ENCODE peak calls at places on chromosomes 7 and 10, in four cellular contexts. One of them, this sample, is unnamed. For H3K4me1 and H3K27me3, the result is how much of the 10 kb centered on the place peaks cover.

GRCh38 chr7:44188480-44189225 is 586 bp downstream of the GCK start:
- DNase-seq in transverse colon: no peak
- DNase-seq in hepatocyte: no peak
- DNase-seq in CD8-positive, alpha-beta memory T cell: no peak
- DNase-seq in this sample: no peak

GRCh38 chr7:50112250-50112649 is 19.2 kb upstream of the ZPBP start:
- DNase-seq in transverse colon: no peak
- DNase-seq in hepatocyte: no peak
- DNase-seq in CD8-positive, alpha-beta memory T cell: no peak
- DNase-seq in this sample: no peak

GRCh38 chr7:37832194-37832593 is 16.2 kb upstream of the NME8 start:
- DNase-seq in transverse colon: peak
- DNase-seq in hepatocyte: peak
- DNase-seq in CD8-positive, alpha-beta memory T cell: no peak
- DNase-seq in this sample: peak

GRCh38 chr10:30782543-30783461 is 153.2 kb upstream of the LYZL2 start:
- DNase-seq in transverse colon: no peak
- DNase-seq in hepatocyte: no peak
- DNase-seq in CD8-positive, alpha-beta memory T cell: no peak
- DNase-seq in this sample: peak

GRCh38 chr7:43572516-43573049 is 10.3 kb upstream of the STK17A start:
- DNase-seq in transverse colon: peak
- DNase-seq in hepatocyte: peak
- DNase-seq in CD8-positive, alpha-beta memory T cell: no peak
- DNase-seq in this sample: peak

GRCh38 chr10:12434277-12434676 is 84.9 kb downstream of the CAMK1D start:
- DNase-seq in transverse colon: no peak
- DNase-seq in hepatocyte: no peak
- DNase-seq in CD8-positive, alpha-beta memory T cell: no peak
- DNase-seq in this sample: no peak

GRCh38 chr7:80942261-80943041 is 23.6 kb upstream of the SEMA3C start:
- DNase-seq in transverse colon: peak
- DNase-seq in hepatocyte: peak
- DNase-seq in CD8-positive, alpha-beta memory T cell: no peak
- DNase-seq in this sample: peak

GRCh38 chr7:55056577-55057480 is 38.0 kb downstream of the EGFR start:
- DNase-seq in transverse colon: no peak
- DNase-seq in hepatocyte: no peak
- DNase-seq in CD8-positive, alpha-beta memory T cell: no peak
- DNase-seq in this sample: no peak

GRCh38 chr10:76408646-76409045 is 977.2 kb downstream of the LRMDA start:
- DNase-seq in transverse colon: no peak
- DNase-seq in hepatocyte: no peak
- DNase-seq in CD8-positive, alpha-beta memory T cell: no peak
- DNase-seq in this sample: no peak

GRCh38 chr10:100100651-100101525 is 19.2 kb upstream of the CPN1 start:
- DNase-seq in transverse colon: no peak
- DNase-seq in hepatocyte: peak
- DNase-seq in CD8-positive, alpha-beta memory T cell: no peak
- DNase-seq in this sample: peak

GRCh38 chr10:133489816-133490588 is 36.3 kb downstream of the SCART1 start:
- DNase-seq in transverse colon: no peak
- DNase-seq in hepatocyte: no peak
- DNase-seq in CD8-positive, alpha-beta memory T cell: no peak
- DNase-seq in this sample: no peak

GRCh38 chr10:131098416-131098952 is 213.0 kb downstream of the TCERG1L start:
- DNase-seq in transverse colon: no peak
- DNase-seq in hepatocyte: no peak
- DNase-seq in CD8-positive, alpha-beta memory T cell: no peak
- DNase-seq in this sample: no peak

GRCh38 chr7:98360221-98361124 is 40.4 kb downstream of the BAIAP2L1 start:
- DNase-seq in transverse colon: peak
- DNase-seq in hepatocyte: peak
- DNase-seq in CD8-positive, alpha-beta memory T cell: no peak
- DNase-seq in this sample: no peak

GRCh38 chr10:70656489-70656888 is 15.8 kb upstream of the ADAMTS14 start:
- DNase-seq in transverse colon: no peak
- DNase-seq in hepatocyte: peak
- DNase-seq in CD8-positive, alpha-beta memory T cell: no peak
- DNase-seq in this sample: peak

GRCh38 chr7:71633571-71634008 is 501.6 kb downstream of the GALNT17 start:
- DNase-seq in transverse colon: no peak
- DNase-seq in hepatocyte: peak
- DNase-seq in CD8-positive, alpha-beta memory T cell: no peak
- DNase-seq in this sample: peak

GRCh38 chr7:105838273-105839141 is 37.9 kb downstream of the ATXN7L1 start:
- DNase-seq in transverse colon: peak
- DNase-seq in hepatocyte: no peak
- DNase-seq in CD8-positive, alpha-beta memory T cell: no peak
- DNase-seq in this sample: peak

GRCh38 chr7:152711444-152711944 is 35.6 kb upstream of the XRCC2 start:
- DNase-seq in transverse colon: no peak
- DNase-seq in hepatocyte: no peak
- DNase-seq in CD8-positive, alpha-beta memory T cell: no peak
- DNase-seq in this sample: no peak

GRCh38 chr10:60942604-60943269 is 1.2 kb downstream of the RHOBTB1 start:
- DNase-seq in transverse colon: peak
- DNase-seq in hepatocyte: peak
- DNase-seq in CD8-positive, alpha-beta memory T cell: no peak
- DNase-seq in this sample: peak

GRCh38 chr10:78861456-78862327 is 207.1 kb upstream of the ZMIZ1 start:
- DNase-seq in transverse colon: no peak
- DNase-seq in hepatocyte: peak
- DNase-seq in CD8-positive, alpha-beta memory T cell: no peak
- DNase-seq in this sample: no peak

GRCh38 chr10:11424456-11425287 is 186.8 kb downstream of the USP6NL start:
- DNase-seq in transverse colon: peak
- DNase-seq in hepatocyte: peak
- DNase-seq in CD8-positive, alpha-beta memory T cell: no peak
- DNase-seq in this sample: peak

GRCh38 chr7:21911341-21911875 is 34.3 kb downstream of the CDCA7L start:
- DNase-seq in transverse colon: no peak
- DNase-seq in hepatocyte: no peak
- DNase-seq in CD8-positive, alpha-beta memory T cell: no peak
- DNase-seq in this sample: no peak

GRCh38 chr7:157786375-157787274 is 449.8 kb downstream of the DNAJB6 start:
- DNase-seq in transverse colon: no peak
- DNase-seq in hepatocyte: no peak
- DNase-seq in CD8-positive, alpha-beta memory T cell: no peak
- DNase-seq in this sample: no peak

GRCh38 chr7:115548756-115549155 is 481.8 kb downstream of the TFEC start:
- DNase-seq in transverse colon: no peak
- DNase-seq in hepatocyte: no peak
- DNase-seq in CD8-positive, alpha-beta memory T cell: no peak
- DNase-seq in this sample: no peak

GRCh38 chr7:5594616-5595544 is 171.2 kb upstream of the TNRC18 start:
- DNase-seq in transverse colon: no peak
- DNase-seq in hepatocyte: peak
- DNase-seq in CD8-positive, alpha-beta memory T cell: no peak
- DNase-seq in this sample: peak

GRCh38 chr7:115038158-115038557 is 116.3 kb downstream of the MDFIC start:
- DNase-seq in transverse colon: no peak
- DNase-seq in hepatocyte: no peak
- DNase-seq in CD8-positive, alpha-beta memory T cell: no peak
- DNase-seq in this sample: peak

GRCh38 chr7:99112097-99112496 is 31.8 kb downstream of the SMURF1 start:
- DNase-seq in transverse colon: no peak
- DNase-seq in hepatocyte: no peak
- DNase-seq in CD8-positive, alpha-beta memory T cell: no peak
- DNase-seq in this sample: no peak

GRCh38 chr10:54124209-54124890 is 676.7 kb downstream of the PCDH15 start:
- DNase-seq in transverse colon: no peak
- DNase-seq in hepatocyte: no peak
- DNase-seq in CD8-positive, alpha-beta memory T cell: no peak
- DNase-seq in this sample: no peak

GRCh38 chr10:57262908-57263307 is 901.8 kb upstream of the ZWINT start:
- DNase-seq in transverse colon: no peak
- DNase-seq in hepatocyte: no peak
- DNase-seq in CD8-positive, alpha-beta memory T cell: no peak
- DNase-seq in this sample: no peak

GRCh38 chr10:116044722-116045374 is 228.2 kb downstream of the GFRA1 start:
- DNase-seq in transverse colon: no peak
- DNase-seq in hepatocyte: no peak
- DNase-seq in CD8-positive, alpha-beta memory T cell: no peak
- DNase-seq in this sample: peak

GRCh38 chr7:50803359-50804337 is 21.0 kb upstream of the GRB10 start:
- DNase-seq in transverse colon: no peak
- DNase-seq in hepatocyte: no peak
- DNase-seq in CD8-positive, alpha-beta memory T cell: no peak
- DNase-seq in this sample: no peak

GRCh38 chr10:3781458-3782098 is 3.4 kb downstream of the KLF6 start:
- DNase-seq in transverse colon: peak
- DNase-seq in hepatocyte: no peak
- DNase-seq in CD8-positive, alpha-beta memory T cell: no peak
- DNase-seq in this sample: no peak

GRCh38 chr7:75572814-75573213 is 80.7 kb downstream of the SPDYE5 start:
- DNase-seq in transverse colon: no peak
- DNase-seq in hepatocyte: no peak
- DNase-seq in CD8-positive, alpha-beta memory T cell: no peak
- DNase-seq in this sample: no peak

GRCh38 chr10:112313911-112314310 is 30.7 kb downstream of the TECTB start:
- DNase-seq in transverse colon: no peak
- DNase-seq in hepatocyte: no peak
- DNase-seq in CD8-positive, alpha-beta memory T cell: no peak
- DNase-seq in this sample: no peak

GRCh38 chr7:21526007-21526406 is 16.8 kb upstream of the DNAH11 start:
- DNase-seq in transverse colon: no peak
- DNase-seq in hepatocyte: no peak
- DNase-seq in CD8-positive, alpha-beta memory T cell: no peak
- DNase-seq in this sample: no peak

GRCh38 chr10:93554760-93555432 is 11.6 kb upstream of the FFAR4 start:
- DNase-seq in transverse colon: peak
- DNase-seq in hepatocyte: peak
- DNase-seq in CD8-positive, alpha-beta memory T cell: no peak
- DNase-seq in this sample: peak

GRCh38 chr10:92164024-92164423 is 126.9 kb downstream of the CPEB3 start:
- DNase-seq in transverse colon: no peak
- DNase-seq in hepatocyte: no peak
- DNase-seq in CD8-positive, alpha-beta memory T cell: no peak
- DNase-seq in this sample: no peak

GRCh38 chr7:133314084-133314483 is 61.2 kb downstream of the EXOC4 start:
- DNase-seq in transverse colon: no peak
- DNase-seq in hepatocyte: no peak
- DNase-seq in CD8-positive, alpha-beta memory T cell: no peak
- DNase-seq in this sample: no peak
- H3K4me1 ChIP-seq in transverse colon: under half
- H3K4me1 ChIP-seq in hepatocyte: under half
- H3K4me1 ChIP-seq in CD8-positive, alpha-beta memory T cell: under half
- H3K4me1 ChIP-seq in this sample: under half

DNA sequence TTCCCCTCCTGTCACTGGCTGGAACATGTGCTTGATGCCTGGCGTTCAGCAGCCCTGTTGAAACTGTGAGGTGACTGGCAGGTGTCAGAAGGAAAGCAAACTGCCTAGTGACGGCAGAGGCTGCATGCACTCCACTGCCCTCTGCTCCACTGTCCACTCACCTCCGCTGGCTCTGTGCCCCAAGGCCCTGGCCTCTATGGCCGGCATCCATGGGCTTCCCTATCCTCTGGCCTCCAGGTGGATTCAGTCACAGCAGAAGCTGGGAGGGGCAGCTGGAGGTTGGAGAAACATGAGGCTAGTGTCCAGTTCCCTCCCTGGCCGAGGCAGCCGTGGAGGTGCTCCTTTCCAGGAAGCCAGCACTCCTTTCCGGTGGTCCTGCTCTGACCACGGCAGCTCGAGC is 31.2 kb upstream of the INSIG1 start:
- DNase-seq in transverse colon: no peak
- DNase-seq in hepatocyte: no peak
- DNase-seq in CD8-positive, alpha-beta memory T cell: no peak
- DNase-seq in this sample: no peak
- H3K4me3 ChIP-seq in transverse colon: no peak
- H3K4me3 ChIP-seq in hepatocyte: no peak
- H3K4me3 ChIP-seq in CD8-positive, alpha-beta memory T cell: no peak
- H3K4me3 ChIP-seq in this sample: no peak

GRCh38 chr7:27178366-27178765 is 4.2 kb upstream of the HOXA10 start:
- DNase-seq in transverse colon: peak
- DNase-seq in hepatocyte: no peak
- DNase-seq in CD8-positive, alpha-beta memory T cell: no peak
- DNase-seq in this sample: no peak

GRCh38 chr7:27177795-27178320 is 3.7 kb upstream of the HOXA10 start:
- DNase-seq in transverse colon: peak
- DNase-seq in hepatocyte: no peak
- DNase-seq in CD8-positive, alpha-beta memory T cell: no peak
- DNase-seq in this sample: no peak

GRCh38 chr7:27180431-27181175 is 4.4 kb downstream of the HOXA11 start:
- DNase-seq in transverse colon: peak
- DNase-seq in hepatocyte: no peak
- DNase-seq in CD8-positive, alpha-beta memory T cell: no peak
- DNase-seq in this sample: no peak

GRCh38 chr7:27179503-27180430 is 5.3 kb downstream of the HOXA11 start:
- DNase-seq in transverse colon: peak
- DNase-seq in hepatocyte: peak
- DNase-seq in CD8-positive, alpha-beta memory T cell: peak
- DNase-seq in this sample: no peak

GRCh38 chr7:27179030-27179429 is 4.9 kb upstream of the HOXA10 start:
- DNase-seq in transverse colon: no peak
- DNase-seq in hepatocyte: no peak
- DNase-seq in CD8-positive, alpha-beta memory T cell: no peak
- DNase-seq in this sample: no peak
- H3K27me3 ChIP-seq in transverse colon: under half
- H3K27me3 ChIP-seq in hepatocyte: half or more
- H3K27me3 ChIP-seq in CD8-positive, alpha-beta memory T cell: half or more
- H3K27me3 ChIP-seq in this sample: under half

GRCh38 chr10:74967850-74968620 is 141.6 kb downstream of the KAT6B start:
- DNase-seq in transverse colon: no peak
- DNase-seq in hepatocyte: peak
- DNase-seq in CD8-positive, alpha-beta memory T cell: no peak
- DNase-seq in this sample: no peak
- H3K4me1 ChIP-seq in transverse colon: under half
- H3K4me1 ChIP-seq in hepatocyte: under half
- H3K4me1 ChIP-seq in CD8-positive, alpha-beta memory T cell: under half
- H3K4me1 ChIP-seq in this sample: under half

This sample was measured in SJCRH30.